ENCODE peak calls at places on chromosomes 3 and 15, in seven cellular contexts. One of them, this sample, is unnamed.

GRCh38 chr3:160869825-160870224 is 113.8 kb downstream of the PPM1L start:
- DNase-seq in GM06990: no peak
- DNase-seq in SW480: no peak
- DNase-seq in endothelial cell: no peak
- DNase-seq in H7: no peak
- DNase-seq in stimulated activated CD4-positive, alpha-beta T cell treated with anti-CD3 and anti-CD28 coated beads, Interleukin-2, amount 100 ng/mL, for 48 hours: no peak
- DNase-seq in G401: peak
- DNase-seq in this sample: no peak

GRCh38 chr3:190738756-190739155 is 123.7 kb downstream of the GMNC start:
- DNase-seq in GM06990: no peak
- DNase-seq in SW480: no peak
- DNase-seq in endothelial cell: no peak
- DNase-seq in H7: no peak
- DNase-seq in stimulated activated CD4-positive, alpha-beta T cell treated with anti-CD3 and anti-CD28 coated beads, Interleukin-2, amount 100 ng/mL, for 48 hours: no peak
- DNase-seq in G401: no peak
- DNase-seq in this sample: no peak

GRCh38 chr15:89332446-89332845 is 2.2 kb downstream of the POLG start:
- DNase-seq in GM06990: no peak
- DNase-seq in SW480: no peak
- DNase-seq in endothelial cell: peak
- DNase-seq in H7: peak
- DNase-seq in stimulated activated CD4-positive, alpha-beta T cell treated with anti-CD3 and anti-CD28 coated beads, Interleukin-2, amount 100 ng/mL, for 48 hours: no peak
- DNase-seq in G401: no peak
- DNase-seq in this sample: no peak

GRCh38 chr3:186220365-186220764 is 111.5 kb upstream of the ETV5 start:
- DNase-seq in GM06990: no peak
- DNase-seq in SW480: peak
- DNase-seq in endothelial cell: no peak
- DNase-seq in H7: no peak
- DNase-seq in stimulated activated CD4-positive, alpha-beta T cell treated with anti-CD3 and anti-CD28 coated beads, Interleukin-2, amount 100 ng/mL, for 48 hours: no peak
- DNase-seq in G401: no peak
- DNase-seq in this sample: no peak

GRCh38 chr3:25527796-25528195 is 99.7 kb downstream of the RARB start:
- DNase-seq in GM06990: no peak
- DNase-seq in SW480: no peak
- DNase-seq in endothelial cell: no peak
- DNase-seq in H7: no peak
- DNase-seq in stimulated activated CD4-positive, alpha-beta T cell treated with anti-CD3 and anti-CD28 coated beads, Interleukin-2, amount 100 ng/mL, for 48 hours: no peak
- DNase-seq in G401: peak
- DNase-seq in this sample: no peak

GRCh38 chr3:149547413-149547812 is 72.9 kb downstream of the TM4SF4 start:
- DNase-seq in GM06990: no peak
- DNase-seq in SW480: no peak
- DNase-seq in endothelial cell: no peak
- DNase-seq in H7: no peak
- DNase-seq in stimulated activated CD4-positive, alpha-beta T cell treated with anti-CD3 and anti-CD28 coated beads, Interleukin-2, amount 100 ng/mL, for 48 hours: no peak
- DNase-seq in G401: peak
- DNase-seq in this sample: no peak

GRCh38 chr15:99632521-99632920 is 66.7 kb downstream of the MEF2A start:
- DNase-seq in GM06990: no peak
- DNase-seq in SW480: no peak
- DNase-seq in endothelial cell: no peak
- DNase-seq in H7: no peak
- DNase-seq in stimulated activated CD4-positive, alpha-beta T cell treated with anti-CD3 and anti-CD28 coated beads, Interleukin-2, amount 100 ng/mL, for 48 hours: no peak
- DNase-seq in G401: no peak
- DNase-seq in this sample: no peak

GRCh38 chr3:197589545-197589944 is 33.8 kb upstream of the BDH1 start:
- DNase-seq in GM06990: no peak
- DNase-seq in SW480: no peak
- DNase-seq in endothelial cell: no peak
- DNase-seq in H7: no peak
- DNase-seq in stimulated activated CD4-positive, alpha-beta T cell treated with anti-CD3 and anti-CD28 coated beads, Interleukin-2, amount 100 ng/mL, for 48 hours: no peak
- DNase-seq in G401: no peak
- DNase-seq in this sample: no peak

GRCh38 chr3:65027335-65027734 is 339.5 kb upstream of the ADAMTS9 start:
- DNase-seq in GM06990: no peak
- DNase-seq in SW480: no peak
- DNase-seq in endothelial cell: no peak
- DNase-seq in H7: no peak
- DNase-seq in stimulated activated CD4-positive, alpha-beta T cell treated with anti-CD3 and anti-CD28 coated beads, Interleukin-2, amount 100 ng/mL, for 48 hours: no peak
- DNase-seq in G401: no peak
- DNase-seq in this sample: no peak

GRCh38 chr3:169676925-169677537 is 13.5 kb upstream of the MECOM start:
- DNase-seq in GM06990: no peak
- DNase-seq in SW480: no peak
- DNase-seq in endothelial cell: no peak
- DNase-seq in H7: no peak
- DNase-seq in stimulated activated CD4-positive, alpha-beta T cell treated with anti-CD3 and anti-CD28 coated beads, Interleukin-2, amount 100 ng/mL, for 48 hours: no peak
- DNase-seq in G401: no peak
- DNase-seq in this sample: no peak

GRCh38 chr15:65583701-65584100 is 27.2 kb downstream of the INTS14 start:
- DNase-seq in GM06990: peak
- DNase-seq in SW480: no peak
- DNase-seq in endothelial cell: peak
- DNase-seq in H7: no peak
- DNase-seq in stimulated activated CD4-positive, alpha-beta T cell treated with anti-CD3 and anti-CD28 coated beads, Interleukin-2, amount 100 ng/mL, for 48 hours: peak
- DNase-seq in G401: no peak
- DNase-seq in this sample: peak